ENCODE peak calls at places on chromosomes 4 and X, in five cellular contexts. I is Karpas-422, Z is lung, C is tibial nerve, T is sigmoid colon. N is an unnamed sample.
A peak's percentile ranks its signal among the peaks of the same experiment; 100 is the strongest.

GRCh38 chr4:161554372-161554990 is 609.3 kb downstream of the FSTL5 start:
- DNase-seq in I (no peak), Z (no peak), C (no peak), T (no peak), N (no peak)

GRCh38 chr4:184765473-184766346 is 31.8 kb upstream of the CENPU start:
- DNase-seq in I (no peak), Z (no peak), C (no peak), T (no peak), N (no peak)

GRCh38 chr4:56743550-56743949 is 62.5 kb upstream of the HOPX start:
- DNase-seq in I (no peak), Z (no peak), C (no peak), T (no peak), N (no peak)

GRCh38 chrX:150148749-150149672 is 210.7 kb upstream of the EOLA2 start:
- DNase-seq in I (no peak), Z (no peak), C (no peak), T (no peak), N (no peak)

GRCh38 chr4:12633058-12633651 is 851.0 kb downstream of the RAB28 start:
- DNase-seq in I (peak; percentile 93), Z (peak; percentile 69), C (peak; percentile 58), T (peak; percentile 73), N (peak; percentile 52)

GRCh38 chrX:54064564-54064963 is 20.3 kb upstream of the PHF8 start:
- DNase-seq in I (no peak), Z (no peak), C (no peak), T (no peak), N (no peak)

GRCh38 chr4:166091914-166092510 is 219.0 kb downstream of the TLL1 start:
- DNase-seq in I (peak; percentile 84), Z (no peak), C (no peak), T (no peak), N (no peak)

GRCh38 chrX:41332408-41332987 is 1.5 kb upstream of the DDX3X start:
- DNase-seq in I (peak; percentile 74), Z (no peak), C (no peak), T (peak; percentile 83), N (no peak)

GRCh38 chr4:2938906-2939305 is 24.3 kb downstream of the NOP14 start:
- DNase-seq in I (no peak), Z (peak; percentile 22), C (no peak), T (peak; percentile 63), N (no peak)

GRCh38 chr4:7498406-7499200 is 63.9 kb upstream of the PSAPL1 start:
- DNase-seq in I (no peak), Z (no peak), C (no peak), T (no peak), N (no peak)

GRCh38 chrX:22376369-22376768 is 103.7 kb downstream of the CBLL2 start:
- DNase-seq in I (no peak), Z (no peak), C (no peak), T (no peak), N (no peak)

GRCh38 chr4:106253364-106254129 is 62.5 kb downstream of the TBCK start:
- DNase-seq in I (no peak), Z (no peak), C (no peak), T (no peak), N (no peak)

DNA sequence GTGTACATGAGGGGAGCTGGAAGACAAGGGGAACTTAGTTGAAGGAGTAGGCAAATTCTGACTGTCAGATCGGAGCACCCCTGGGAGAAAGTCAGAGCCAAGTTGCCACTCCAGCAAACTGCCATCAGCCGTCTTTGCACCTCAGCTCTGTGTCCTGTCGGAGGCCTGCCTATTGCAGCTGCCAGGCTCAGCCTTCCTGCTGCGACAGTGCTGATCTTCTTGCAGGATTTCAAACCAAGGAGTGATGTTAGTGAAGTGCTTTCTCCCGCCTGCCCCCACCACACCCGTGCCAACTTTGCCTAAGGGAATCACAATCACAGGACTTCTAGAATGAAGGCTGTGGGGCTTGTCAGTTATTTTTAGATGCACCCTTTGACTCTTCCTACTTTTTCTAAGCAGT is 185.3 kb downstream of the KIT start:
- DNase-seq in I (peak; percentile 85), Z (no peak), C (no peak), T (no peak), N (no peak)
- H3K27ac ChIP-seq in I (peak overlapping the region; percentile 93), Z (no peak overlapping the region), C (no peak overlapping the region), T (no peak overlapping the region), N (no peak overlapping the region)

GRCh38 chr4:99863-100262 is 24.4 kb upstream of the ZNF718 start:
- DNase-seq in I (no peak), Z (no peak), C (no peak), T (no peak), N (no peak)

DNA sequence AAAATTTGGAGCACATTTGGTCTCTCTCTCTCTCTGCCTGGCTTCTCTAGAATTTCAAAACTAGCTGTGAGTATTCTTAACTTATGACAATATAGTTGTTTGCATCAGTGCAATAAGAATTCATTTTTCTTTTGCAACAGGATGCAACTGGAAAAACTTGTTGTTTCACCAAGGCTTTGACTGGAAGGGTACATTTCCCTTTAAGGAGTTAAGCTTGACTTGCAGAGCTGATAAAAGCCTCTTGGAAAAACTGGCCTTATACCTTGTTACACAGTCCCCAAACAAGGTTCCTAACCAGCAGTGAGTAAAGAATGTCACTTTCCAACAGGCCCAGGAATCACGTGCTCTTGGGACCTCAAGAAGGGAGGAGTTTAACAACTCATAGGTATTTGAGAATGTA is 25.9 kb upstream of the ZNF718 start:
- DNase-seq in I (no peak), Z (no peak), C (no peak), T (no peak), N (no peak)
- H3K27ac ChIP-seq in I (no peak overlapping the region), Z (no peak overlapping the region), C (no peak overlapping the region), T (no peak overlapping the region), N (no peak overlapping the region)

DNA sequence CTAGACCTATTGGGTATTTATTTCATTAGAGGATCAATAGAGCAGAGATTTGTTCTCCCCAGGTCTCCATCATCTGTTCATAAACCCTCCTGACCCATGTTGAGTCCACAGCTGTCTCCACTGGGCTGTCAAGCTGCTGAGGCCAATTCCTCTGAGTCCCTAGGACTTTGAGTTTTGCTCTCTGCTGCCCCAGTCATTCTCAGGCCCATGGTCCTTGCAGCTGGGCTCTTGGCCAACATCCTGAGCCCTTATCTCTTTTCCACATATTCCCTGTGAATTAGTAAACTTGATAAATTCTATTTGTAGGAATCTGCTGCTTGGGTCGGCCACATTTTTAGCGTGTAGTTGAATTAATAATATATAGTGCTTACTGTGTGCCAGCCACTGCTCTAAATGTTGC is 41.9 kb downstream of the FHL1 start:
- DNase-seq in I (no peak), Z (no peak), C (no peak), T (no peak), N (no peak)
- H3K27ac ChIP-seq in I (no peak overlapping the region), Z (peak overlapping the region; percentile 77), C (no peak overlapping the region), T (peak overlapping the region; percentile 94), N (no peak overlapping the region)

GRCh38 chr4:22986881-22987280 is 294.1 kb downstream of the GBA3 start:
- DNase-seq in I (no peak), Z (no peak), C (no peak), T (no peak), N (no peak)

GRCh38 chr4:22986262-22986661 is 293.5 kb downstream of the GBA3 start:
- DNase-seq in I (no peak), Z (no peak), C (no peak), T (no peak), N (no peak)

GRCh38 chr4:22991576-22991975 is 298.8 kb downstream of the GBA3 start:
- DNase-seq in I (no peak), Z (no peak), C (no peak), T (no peak), N (no peak)

GRCh38 chr4:22987861-22988260 is 295.1 kb downstream of the GBA3 start:
- DNase-seq in I (no peak), Z (no peak), C (no peak), T (no peak), N (no peak)

DNA sequence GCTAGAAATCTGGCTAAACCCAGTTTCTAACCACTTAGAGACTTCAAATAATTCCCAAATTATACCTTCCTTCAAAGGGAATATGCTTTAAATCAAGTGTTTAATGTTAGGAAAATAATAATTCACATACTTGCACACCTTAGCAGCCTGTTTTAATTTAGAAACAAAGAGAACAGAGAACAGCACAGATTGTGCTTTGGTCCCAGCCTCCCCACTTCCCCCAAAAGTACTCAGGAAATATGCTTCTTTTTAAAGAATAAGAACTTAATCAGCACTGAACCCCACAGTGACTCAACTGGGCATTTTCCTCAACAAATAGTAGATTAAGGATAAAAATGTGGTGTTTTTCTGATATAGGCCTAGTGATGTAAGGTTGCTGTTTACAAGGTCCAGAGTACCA is 295.8 kb downstream of the GBA3 start:
- DNase-seq in I (no peak), Z (no peak), C (no peak), T (no peak), N (peak; percentile 29)
- H3K27ac ChIP-seq in I (no peak overlapping the region), Z (no peak overlapping the region), C (no peak overlapping the region), T (no peak overlapping the region), N (peak overlapping the region; percentile 86)

GRCh38 chrX:17164079-17164478 is 210.9 kb upstream of the NHS start:
- DNase-seq in I (no peak), Z (no peak), C (no peak), T (no peak), N (no peak)
- H3K27ac ChIP-seq in I (no peak overlapping the region), Z (no peak overlapping the region), C (no peak overlapping the region), T (no peak overlapping the region), N (no peak overlapping the region)

GRCh38 chrX:115579786-115580294 is 18.9 kb downstream of the PLS3 start:
- DNase-seq in I (no peak), Z (no peak), C (no peak), T (no peak), N (no peak)

GRCh38 chrX:115584715-115585114 is 23.7 kb downstream of the PLS3 start:
- DNase-seq in I (no peak), Z (no peak), C (no peak), T (no peak), N (no peak)

GRCh38 chrX:115583730-115584004 is 22.7 kb downstream of the PLS3 start:
- DNase-seq in I (no peak), Z (no peak), C (no peak), T (no peak), N (no peak)

GRCh38 chrX:115582035-115582870 is 21.3 kb downstream of the PLS3 start:
- DNase-seq in I (no peak), Z (no peak), C (no peak), T (no peak), N (no peak)

GRCh38 chrX:115582871-115583729 is 22.1 kb downstream of the PLS3 start:
- DNase-seq in I (no peak), Z (no peak), C (no peak), T (no peak), N (no peak)
- H3K27ac ChIP-seq in I (no peak overlapping the region), Z (peak overlapping the region; percentile 2), C (peak overlapping the region; percentile 80), T (peak overlapping the region; percentile 58), N (peak overlapping the region; percentile 52)

DNA sequence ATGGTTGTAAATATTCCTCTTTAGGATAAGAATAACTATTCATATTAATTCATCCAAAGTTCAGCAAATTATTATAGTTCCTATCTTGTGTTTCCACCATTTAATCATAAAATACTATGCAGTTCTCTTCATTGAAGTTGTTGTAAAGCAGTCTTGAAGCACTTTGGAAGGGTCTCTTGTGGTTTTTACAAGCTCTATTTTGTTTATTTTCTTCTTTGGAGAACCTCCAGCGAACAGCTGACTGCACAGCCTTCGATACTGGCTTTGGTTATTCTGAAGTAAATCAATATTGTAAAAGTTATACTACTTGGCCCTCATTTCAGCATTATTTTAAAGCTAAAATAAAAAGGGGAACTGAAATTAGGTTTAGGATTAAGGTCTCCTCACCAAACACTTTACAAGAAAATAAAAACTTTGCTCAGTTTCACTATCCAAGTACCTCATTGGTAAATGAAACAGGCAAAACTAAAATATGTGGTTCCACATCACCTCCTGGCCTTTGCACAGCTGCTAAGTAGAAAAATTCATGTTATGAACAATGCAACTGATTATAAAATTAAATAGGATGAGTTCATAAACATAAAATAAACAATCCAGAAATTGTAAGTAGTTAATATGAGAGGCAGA is 1629.2 kb upstream of the ADGRL3 start:
- DNase-seq in I (no peak), Z (no peak), C (no peak), T (no peak), N (no peak)
- H3K27ac ChIP-seq in I (no peak overlapping the region), Z (no peak overlapping the region), C (no peak overlapping the region), T (no peak overlapping the region), N (no peak overlapping the region)